ENCODE peak calls at places on chromosomes 6 and 20, in six cellular contexts. W, O, V, B, H and D are unnamed samples.

GRCh38 chr20:33666293-33667244 is at the start of gene ACTL10:
- DNase-seq in B (peak), O (peak), H (peak), V (peak), W (peak), D (peak)

GRCh38 chr6:3791526-3792212 is 40.2 kb upstream of the PXDC1 start:
- DNase-seq in W (no peak), B (no peak), V (no peak), H (no peak), O (no peak), D (no peak)

GRCh38 chr20:12318043-12318442 is 400.4 kb downstream of the BTBD3 start:
- DNase-seq in O (no peak), V (no peak), W (no peak), H (no peak), B (no peak), D (no peak)

GRCh38 chr6:117493470-117493869 is 11.0 kb downstream of the DCBLD1 start:
- DNase-seq in B (no peak), W (no peak), O (no peak), H (no peak), V (no peak), D (no peak)

GRCh38 chr6:130765181-130765727 is 62.0 kb upstream of the SMLR1 start:
- DNase-seq in O (no peak), H (no peak), B (no peak), V (no peak), W (no peak), D (no peak)

GRCh38 chr6:90000864-90001731 is 106.8 kb downstream of the GJA10 start:
- DNase-seq in O (no peak), W (no peak), V (no peak), B (no peak), H (peak), D (peak)

GRCh38 chr6:157779705-157780604 is 43.1 kb upstream of the SNX9 start:
- DNase-seq in V (no peak), O (no peak), B (no peak), H (peak), W (no peak), D (peak)

GRCh38 chr20:48783533-48784272 is 44.1 kb downstream of the PREX1 start:
- DNase-seq in B (peak), W (no peak), V (no peak), H (no peak), O (no peak), D (no peak)

GRCh38 chr6:113633638-113634037 is 223.5 kb upstream of the MARCKS start:
- DNase-seq in H (no peak), O (no peak), V (no peak), B (no peak), W (no peak), D (no peak)

GRCh38 chr6:148716811-148717210 is 30.0 kb upstream of the UST start:
- DNase-seq in B (no peak), W (no peak), H (no peak), V (peak), O (no peak), D (no peak)

GRCh38 chr6:164109770-164110140 is 695.2 kb downstream of the QKI start:
- DNase-seq in W (no peak), H (no peak), V (no peak), O (no peak), B (no peak), D (peak)

GRCh38 chr6:42547407-42548329 is 16.2 kb upstream of the UBR2 start:
- DNase-seq in V (peak), H (peak), B (peak), W (peak), O (peak), D (peak)